ENCODE peak calls at places on chromosomes 1 and 21, in five cellular contexts. O is DND-41, A is Panc1, L is WTC11, B is upper lobe of right lung. Y is an unnamed sample.
A peak's percentile ranks its signal among the peaks of the same experiment; 100 is the strongest.

GRCh38 chr1:191839891-191840290 is 318.4 kb upstream of the RGS18 start:
- DNase-seq in L (no peak), B (no peak), O (no peak), A (no peak), Y (no peak)

GRCh38 chr1:10033359-10033845 is 644 bp downstream of the UBE4B start:
- DNase-seq in B (no peak), A (no peak), L (peak; percentile 25), O (no peak), Y (peak; percentile 21)

GRCh38 chr1:221611930-221612777 is 129.7 kb downstream of the DUSP10 start:
- DNase-seq in O (no peak), B (no peak), A (peak; percentile 20), L (no peak), Y (no peak)

GRCh38 chr1:10631121-10631810 is 156.5 kb downstream of the PEX14 start:
- DNase-seq in B (peak; percentile 61), O (no peak), L (peak; percentile 16), A (no peak), Y (peak; percentile 16)

GRCh38 chr1:174812656-174813055 is 187.1 kb upstream of the CACYBP start:
- DNase-seq in A (no peak), B (no peak), L (no peak), O (no peak), Y (no peak)

GRCh38 chr1:8374356-8374755 is 56.4 kb downstream of the SLC45A1 start:
- DNase-seq in B (no peak), L (no peak), O (no peak), A (no peak), Y (no peak)

GRCh38 chr1:6443339-6444115 is 19.0 kb downstream of the ESPN start:
- DNase-seq in A (no peak), O (no peak), L (no peak), B (no peak), Y (no peak)

GRCh38 chr1:145985129-145985501 is 11.3 kb downstream of the TXNIP start:
- DNase-seq in L (no peak), O (no peak), A (no peak), B (no peak), Y (no peak)

GRCh38 chr1:22738522-22738921 is 27.9 kb downstream of the EPHB2 start:
- DNase-seq in O (no peak), A (peak; percentile 56), B (no peak), L (no peak), Y (no peak)

GRCh38 chr21:31731112-31731801 is 661 bp downstream of the SCAF4 start:
- DNase-seq in L (peak; percentile 57), B (peak; percentile 79), A (no peak), O (peak; percentile 60), Y (peak; percentile 71)

GRCh38 chr1:169514566-169515270 is 29.0 kb upstream of the SLC19A2 start:
- DNase-seq in A (no peak), B (no peak), O (no peak), L (no peak), Y (no peak)

GRCh38 chr1:228148971-228149340 is 774 bp upstream of the GJC2 start:
- DNase-seq in A (no peak), O (no peak), L (no peak), B (peak; percentile 49), Y (no peak)

GRCh38 chr21:45012661-45013270 is 61.6 kb upstream of the ADARB1 start:
- DNase-seq in L (peak; percentile 63), A (no peak), O (no peak), B (peak; percentile 60), Y (no peak)

GRCh38 chr1:25194576-25195020 is 37.7 kb downstream of the SYF2 start:
- DNase-seq in O (no peak), L (no peak), B (no peak), A (no peak), Y (no peak)

GRCh38 chr21:9837946-9838801 is 683.2 kb upstream of the TPTE start:
- DNase-seq in A (no peak), O (no peak), B (peak; percentile 71), L (no peak), Y (no peak)

GRCh38 chr1:213122514-213122929 is 71.5 kb downstream of the RPS6KC1 start:
- DNase-seq in O (no peak), L (no peak), A (peak; percentile 32), B (no peak), Y (no peak)

GRCh38 chr21:31931644-31932469 is 59.0 kb downstream of the HUNK start:
- DNase-seq in L (no peak), O (no peak), B (no peak), A (no peak), Y (no peak)

GRCh38 chr1:211814313-211814712 is 16.2 kb downstream of the LPGAT1 start:
- DNase-seq in L (no peak), A (no peak), O (no peak), B (no peak), Y (no peak)

GRCh38 chr1:63442141-63442475 is 74.7 kb downstream of the ALG6 start:
- DNase-seq in L (no peak), B (no peak), A (no peak), O (no peak), Y (no peak)

GRCh38 chr1:43520100-43520828 is 10.4 kb upstream of the PTPRF start:
- DNase-seq in O (no peak), B (no peak), L (no peak), A (no peak), Y (no peak)

GRCh38 chr1:204088596-204088995 is 15.7 kb downstream of the SOX13 start:
- DNase-seq in B (no peak), L (no peak), O (no peak), A (no peak), Y (no peak)

GRCh38 chr1:147892216-147892615 is 10.4 kb upstream of the GJA8 start:
- DNase-seq in L (peak; percentile 37), A (no peak), B (no peak), O (no peak), Y (no peak)

GRCh38 chr1:8736927-8737326 is 80.5 kb downstream of the RERE start:
- DNase-seq in A (no peak), O (no peak), B (no peak), L (no peak), Y (no peak)

GRCh38 chr1:96076589-96076988 is 645.0 kb upstream of the PTBP2 start:
- DNase-seq in B (no peak), O (no peak), L (no peak), A (no peak), Y (no peak)

GRCh38 chr1:230299148-230300006 is 126.8 kb downstream of the PGBD5 start:
- DNase-seq in L (no peak), B (no peak), O (no peak), A (no peak), Y (no peak)

GRCh38 chr1:61436491-61437120 is 288.3 kb downstream of the TM2D1 start:
- DNase-seq in O (no peak), A (no peak), L (no peak), B (no peak), Y (no peak)

GRCh38 chr1:32285658-32286057 is 6.2 kb upstream of the HDAC1 start:
- DNase-seq in L (no peak), A (no peak), O (no peak), B (no peak), Y (no peak)

GRCh38 chr1:17611991-17612390 is 72.5 kb downstream of the ARHGEF10L start:
- DNase-seq in O (no peak), B (no peak), L (no peak), A (no peak), Y (no peak)

GRCh38 chr1:243271990-243272389 is 16.1 kb downstream of the SDCCAG8 start:
- DNase-seq in A (no peak), B (no peak), L (no peak), O (no peak), Y (no peak)
- TF ChIP-seq CTCF in A (no peak), B (no peak), L (no peak), O (no peak), Y (no peak)

DNA sequence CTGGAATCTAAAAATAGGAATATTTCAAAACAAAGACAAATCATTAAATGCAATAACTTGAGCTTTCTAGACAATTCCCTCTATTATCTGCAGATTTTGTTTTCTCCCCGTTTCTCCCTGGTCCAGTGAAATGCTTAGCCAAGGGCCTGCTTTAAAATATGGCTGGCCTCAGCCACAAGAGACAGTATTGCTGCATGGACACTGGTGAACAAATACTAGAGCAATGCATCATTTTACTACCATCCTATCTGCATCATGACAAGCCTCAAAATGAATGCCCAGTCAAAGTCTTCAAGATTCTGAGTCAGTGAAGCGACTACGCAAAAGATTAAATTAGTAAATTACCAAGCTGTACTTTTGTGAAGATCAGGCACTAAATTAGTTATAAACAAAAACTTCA is 80.5 kb downstream of the ENAH start:
- DNase-seq in B (no peak), O (no peak), A (no peak), L (no peak), Y (no peak)
- TF ChIP-seq CTCF in B (peak; percentile 7), O (no peak), A (peak; percentile 33), L (no peak), Y (no peak)

GRCh38 chr1:55012661-55013060 is 13.9 kb downstream of the BSND start:
- DNase-seq in L (no peak), O (no peak), B (no peak), A (no peak), Y (no peak)

GRCh38 chr1:55015123-55015522 is 16.4 kb downstream of the BSND start:
- DNase-seq in B (no peak), A (no peak), L (no peak), O (no peak), Y (no peak)

GRCh38 chr1:55010887-55011217 is 12.1 kb downstream of the BSND start:
- DNase-seq in B (no peak), O (no peak), A (no peak), L (no peak), Y (peak; percentile 12)

GRCh38 chr1:55018395-55018794 is 19.7 kb downstream of the BSND start:
- DNase-seq in A (no peak), O (no peak), B (peak; percentile 46), L (no peak), Y (no peak)

DNA sequence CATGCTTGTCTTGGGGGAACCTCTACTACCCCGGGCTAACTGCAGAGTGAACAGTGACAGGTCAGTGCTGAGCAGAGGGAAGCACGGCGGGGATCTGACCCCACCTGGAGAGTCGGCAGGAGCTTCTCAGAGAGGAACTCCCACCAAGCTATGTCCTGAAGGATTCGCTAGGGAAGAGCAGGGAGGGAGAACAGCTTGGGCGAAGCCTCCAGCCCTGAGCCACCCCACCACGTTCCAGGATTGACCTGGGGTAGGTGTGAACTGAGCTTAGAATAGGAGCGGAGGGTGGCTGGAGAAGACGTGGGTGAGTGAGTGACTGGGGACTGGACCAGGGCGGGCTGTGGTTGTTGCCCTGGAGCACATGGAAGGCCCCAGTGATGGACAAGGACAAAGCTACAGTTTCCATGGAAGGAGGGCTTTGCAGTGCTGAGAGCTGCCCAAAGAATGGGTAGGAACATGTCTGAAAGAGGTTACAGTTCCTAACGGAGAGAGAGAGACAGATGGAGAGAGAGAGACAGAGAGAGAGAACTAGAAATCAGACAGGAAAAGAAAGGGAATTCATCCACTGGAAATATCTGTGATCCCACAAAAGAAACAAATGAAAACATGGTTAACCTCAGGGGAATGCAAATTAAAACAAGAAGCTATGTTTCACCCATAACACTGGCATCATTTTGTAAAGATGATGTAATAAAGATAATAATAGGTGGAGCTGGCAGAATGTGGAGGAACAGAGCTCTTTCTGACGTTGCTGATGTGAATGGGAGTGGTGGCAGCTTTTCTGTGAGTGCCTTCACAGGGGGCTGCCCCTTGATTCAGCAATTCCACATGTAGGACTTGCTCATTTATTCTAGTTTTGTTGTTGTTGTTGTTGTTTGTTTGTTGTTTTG is 17.2 kb downstream of the BSND start:
- DNase-seq in O (no peak), L (no peak), B (no peak), A (no peak), Y (no peak)
- TF ChIP-seq CTCF in O (no peak), L (no peak), B (no peak), A (no peak), Y (no peak)

GRCh38 chr1:233421293-233421692 is 93.8 kb downstream of the MAP3K21 start:
- DNase-seq in O (no peak), L (no peak), A (no peak), B (no peak), Y (no peak)

GRCh38 chr1:233427907-233428306 is 100.4 kb downstream of the MAP3K21 start:
- DNase-seq in L (no peak), O (no peak), A (no peak), B (no peak), Y (no peak)

GRCh38 chr1:233424727-233425222 is 97.3 kb downstream of the MAP3K21 start:
- DNase-seq in B (no peak), A (no peak), O (no peak), L (no peak), Y (no peak)
- TF ChIP-seq CTCF in B (peak; percentile 4), A (peak; percentile 9), O (no peak), L (no peak), Y (no peak)

Y was measured in glutamatergic neuron.